ENCODE peak calls at places on chromosome 3, in nine cellular contexts. Y, V, X, R, T, J, F, H and A are unnamed samples.

GRCh38 chr3:47266709-47267489 is 15.7 kb downstream of the KIF9 start:
- DNase-seq in H (peak), V (no peak), J (no peak), F (peak), R (no peak), X (no peak), Y (peak), T (peak), A (peak)

GRCh38 chr3:151556591-151556990 is 95.7 kb upstream of the IGSF10 start:
- DNase-seq in J (no peak), T (no peak), R (no peak), F (no peak), H (no peak), Y (no peak), V (no peak), X (no peak), A (no peak)

GRCh38 chr3:31704651-31705179 is 172.0 kb downstream of the STT3B start:
- DNase-seq in X (no peak), Y (peak), F (peak), T (peak), J (no peak), R (no peak), V (no peak), H (no peak), A (no peak)

GRCh38 chr3:53040361-53040820 is 5.5 kb downstream of the SFMBT1 start:
- DNase-seq in X (no peak), J (no peak), Y (peak), T (peak), H (peak), R (no peak), V (no peak), F (peak), A (no peak)

GRCh38 chr3:126544596-126545281 is 14.0 kb downstream of the C3orf22 start:
- DNase-seq in F (no peak), X (no peak), J (no peak), Y (no peak), V (no peak), T (no peak), H (no peak), R (peak), A (no peak)

GRCh38 chr3:193884011-193884410 is 251.9 kb upstream of the HES1 start:
- DNase-seq in Y (no peak), T (no peak), F (no peak), R (no peak), V (no peak), X (no peak), H (no peak), J (no peak), A (no peak)

GRCh38 chr3:138943724-138944131 is 3.2 kb downstream of the FOXL2 start:
- DNase-seq in R (no peak), H (no peak), X (no peak), F (no peak), V (no peak), Y (no peak), T (no peak), J (no peak), A (no peak)

GRCh38 chr3:66140763-66141372 is 79.9 kb upstream of the SLC25A26 start:
- DNase-seq in H (no peak), R (no peak), J (no peak), V (no peak), X (no peak), T (peak), Y (no peak), F (peak), A (no peak)

GRCh38 chr3:52820741-52821140 is 9.7 kb downstream of the ITIH4 start:
- DNase-seq in T (no peak), H (peak), X (peak), Y (peak), R (peak), V (no peak), F (peak), J (peak), A (peak)

GRCh38 chr3:9970020-9970652 is 16.5 kb downstream of the EMC3 start:
- DNase-seq in T (peak), V (no peak), J (no peak), Y (peak), H (no peak), R (no peak), X (no peak), F (no peak), A (no peak)

GRCh38 chr3:59752925-59753324 is 703.1 kb upstream of the CFAP20DC start:
- DNase-seq in T (no peak), F (no peak), V (no peak), J (no peak), X (no peak), Y (no peak), R (no peak), H (no peak), A (no peak)

GRCh38 chr3:191246628-191247027 is 47.6 kb downstream of the OSTN start:
- DNase-seq in J (no peak), X (no peak), F (peak), R (no peak), V (no peak), T (peak), Y (peak), H (no peak), A (no peak)

GRCh38 chr3:115092220-115092791 is 54.8 kb downstream of the ZBTB20 start:
- DNase-seq in H (peak), V (no peak), F (peak), J (peak), T (peak), R (peak), Y (peak), X (no peak), A (no peak)

GRCh38 chr3:159609620-159610019 is 379.0 kb upstream of the IL12A start:
- DNase-seq in V (no peak), Y (no peak), H (no peak), F (no peak), J (no peak), X (no peak), T (no peak), R (no peak), A (no peak)

GRCh38 chr3:32200490-32200889 is 38.0 kb upstream of the CMTM8 start:
- DNase-seq in X (no peak), J (no peak), V (no peak), R (no peak), F (no peak), H (no peak), T (no peak), Y (no peak), A (no peak)

GRCh38 chr3:181623924-181624694 is 87.6 kb upstream of the SOX2 start:
- DNase-seq in H (no peak), X (no peak), F (peak), T (peak), Y (no peak), R (no peak), J (peak), V (no peak), A (no peak)

GRCh38 chr3:133474251-133474801 is 74.5 kb downstream of the BFSP2 start:
- DNase-seq in H (no peak), F (no peak), R (no peak), T (no peak), V (no peak), X (no peak), Y (peak), J (no peak), A (no peak)

GRCh38 chr3:114496021-114496434 is 202.2 kb downstream of the TIGIT start:
- DNase-seq in T (peak), F (no peak), X (no peak), V (no peak), J (no peak), H (peak), Y (peak), R (no peak), A (no peak)

GRCh38 chr3:185764168-185764988 is 60.5 kb downstream of the IGF2BP2 start:
- DNase-seq in X (no peak), H (no peak), V (no peak), Y (peak), F (no peak), J (no peak), T (peak), R (no peak), A (no peak)

GRCh38 chr3:150094150-150094932 is 123.6 kb upstream of the PFN2 start:
- DNase-seq in V (no peak), H (no peak), J (no peak), R (no peak), F (peak), Y (no peak), X (no peak), T (peak), A (no peak)

GRCh38 chr3:169179193-169180122 is 484.1 kb downstream of the MECOM start:
- DNase-seq in R (no peak), Y (no peak), X (no peak), F (no peak), V (no peak), H (no peak), J (peak), T (no peak), A (no peak)

GRCh38 chr3:158097571-158098553 is 8.4 kb downstream of the SHOX2 start:
- DNase-seq in X (no peak), F (peak), R (peak), T (peak), Y (no peak), J (no peak), H (peak), V (peak), A (peak)

GRCh38 chr3:63656791-63657190 is 4.3 kb downstream of the SNTN start:
- DNase-seq in Y (peak), F (no peak), V (no peak), R (no peak), X (no peak), H (no peak), T (peak), J (no peak), A (no peak)

GRCh38 chr3:48338635-48339034 is 5.2 kb upstream of the SPINK8 start:
- DNase-seq in H (no peak), V (no peak), X (no peak), T (no peak), R (no peak), J (no peak), Y (no peak), F (no peak), A (no peak)

GRCh38 chr3:127769284-127770081 is 52.8 kb downstream of the MGLL start:
- DNase-seq in R (no peak), J (no peak), T (no peak), Y (no peak), F (no peak), X (no peak), V (no peak), H (no peak), A (no peak)

GRCh38 chr3:183697610-183698317 is at the start of gene YEATS2:
- DNase-seq in T (peak), V (peak), H (peak), R (peak), F (peak), Y (peak), J (peak), X (no peak), A (peak)

GRCh38 chr3:159236306-159236705 is 434.5 kb downstream of the MFSD1 start:
- DNase-seq in F (no peak), R (no peak), X (no peak), J (no peak), T (no peak), V (no peak), Y (peak), H (no peak), A (no peak)

GRCh38 chr3:59286791-59287531 is 237.1 kb upstream of the CFAP20DC start:
- DNase-seq in Y (peak), V (peak), T (peak), H (no peak), R (no peak), F (peak), J (no peak), X (no peak), A (no peak)

GRCh38 chr3:31182639-31183038 is 288.2 kb upstream of the GADL1 start:
- DNase-seq in V (no peak), F (no peak), H (no peak), R (no peak), X (no peak), J (no peak), T (no peak), Y (no peak), A (no peak)